ENCODE peak calls at places on chromosomes 7 and 10, in six cellular contexts. M, Z, S, J, L and A are unnamed samples.

GRCh38 chr7:131546583-131547111 is 9.8 kb downstream of the PODXL start:
- DNase-seq in M (no peak), Z (peak; percentile 52), S (no peak), J (peak; percentile 32), L (peak; percentile 69), A (no peak)

GRCh38 chr7:135147899-135148721 is at the start of gene TMEM140:
- DNase-seq in M (peak; percentile 77), Z (no peak), S (no peak), J (peak; percentile 62), L (no peak), A (no peak)

GRCh38 chr7:101819913-101820522 is 2.6 kb downstream of the CUX1 start:
- DNase-seq in M (peak; percentile 30), Z (no peak), S (no peak), J (no peak), L (no peak), A (no peak)

GRCh38 chr10:62433181-62433692 is 59.1 kb downstream of the ZNF365 start:
- DNase-seq in M (peak; percentile 96), Z (no peak), S (peak; percentile 63), J (no peak), L (peak; percentile 85), A (no peak)

GRCh38 chr10:66326876-66327275 is 599.0 kb upstream of the LRRTM3 start:
- DNase-seq in M (no peak), Z (peak; percentile 58), S (no peak), J (no peak), L (no peak), A (no peak)

GRCh38 chr10:32795598-32796183 is 162.3 kb downstream of the ITGB1 start:
- DNase-seq in M (peak; percentile 44), Z (peak; percentile 44), S (no peak), J (no peak), L (peak; percentile 19), A (no peak)

GRCh38 chr7:47777531-47778152 is 170.6 kb downstream of the PKD1L1 start:
- DNase-seq in M (no peak), Z (no peak), S (no peak), J (no peak), L (no peak), A (no peak)

GRCh38 chr10:122492955-122493597 is 31.7 kb downstream of the HTRA1 start:
- DNase-seq in M (peak; percentile 85), Z (no peak), S (no peak), J (no peak), L (no peak), A (no peak)

GRCh38 chr10:72784551-72785421 is 92.8 kb downstream of the MCU start:
- DNase-seq in M (peak; percentile 95), Z (peak; percentile 57), S (peak; percentile 40), J (no peak), L (no peak), A (peak; percentile 47)

GRCh38 chr10:63281967-63282366 is 148.8 kb downstream of the NRBF2 start:
- DNase-seq in M (peak; percentile 82), Z (no peak), S (no peak), J (no peak), L (no peak), A (no peak)

GRCh38 chr10:49310460-49310859 is 11.5 kb downstream of the C10orf71 start:
- DNase-seq in M (no peak), Z (no peak), S (no peak), J (peak; percentile 31), L (no peak), A (no peak)

GRCh38 chr7:381211-382117 is 91.5 kb downstream of the FOXL3 start:
- DNase-seq in M (no peak), Z (no peak), S (no peak), J (peak; percentile 15), L (no peak), A (no peak)

GRCh38 chr10:11757452-11757819 is 15.3 kb downstream of the ECHDC3 start:
- DNase-seq in M (peak; percentile 95), Z (peak; percentile 91), S (peak; percentile 58), J (no peak), L (no peak), A (no peak)

GRCh38 chr7:1368682-1369571 is 90.3 kb downstream of the MICALL2 start:
- DNase-seq in M (peak; percentile 21), Z (peak; percentile 79), S (no peak), J (no peak), L (peak; percentile 90), A (peak; percentile 70)

GRCh38 chr7:5766321-5766761 is 15.1 kb downstream of the RNF216 start:
- DNase-seq in M (peak; percentile 62), Z (no peak), S (no peak), J (no peak), L (no peak), A (no peak)

GRCh38 chr7:130346941-130347340 is 2.3 kb downstream of the CPA5 start:
- DNase-seq in M (no peak), Z (no peak), S (no peak), J (no peak), L (no peak), A (no peak)

GRCh38 chr10:101843032-101843991 is at the start of gene KCNIP2:
- DNase-seq in M (no peak), Z (peak; percentile 58), S (no peak), J (peak; percentile 39), L (peak; percentile 73), A (peak; percentile 46)

GRCh38 chr10:86443069-86443468 is 76.5 kb upstream of the GRID1 start:
- DNase-seq in M (peak; percentile 35), Z (no peak), S (no peak), J (no peak), L (no peak), A (no peak)

GRCh38 chr7:10913457-10913856 is 60.2 kb upstream of the PHF14 start:
- DNase-seq in M (no peak), Z (no peak), S (no peak), J (no peak), L (peak; percentile 38), A (no peak)

GRCh38 chr10:44809652-44810051 is 101.5 kb upstream of the TMEM72 start:
- DNase-seq in M (peak; percentile 69), Z (no peak), S (no peak), J (no peak), L (peak; percentile 12), A (no peak)
- TF ChIP-seq CTCF in M (no peak), Z (peak; percentile 63), S (no peak), J (no peak), L (peak; percentile 11), A (no peak)

DNA sequence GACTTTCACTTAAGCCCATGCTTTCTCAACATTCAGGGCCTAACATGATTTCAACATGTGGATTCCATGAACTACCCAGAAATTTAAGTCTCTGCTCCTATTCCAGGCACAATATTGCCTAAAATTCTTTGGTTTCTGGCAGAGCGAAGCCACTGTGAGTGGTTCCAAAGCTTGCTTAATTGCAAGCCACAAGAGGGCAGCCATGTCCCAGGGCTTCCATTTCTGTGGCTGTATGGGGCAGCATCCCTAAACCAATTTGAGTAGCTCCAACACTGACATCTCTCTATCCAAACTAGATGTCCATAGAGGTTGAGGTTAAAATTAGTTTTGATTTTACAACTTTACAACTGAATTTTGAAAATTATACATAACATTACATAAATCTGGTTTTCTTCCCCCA is 56.3 kb upstream of the MDFIC start:
- DNase-seq in M (peak; percentile 86), Z (peak; percentile 52), S (peak; percentile 39), J (peak; percentile 16), L (peak; percentile 47), A (no peak)
- TF ChIP-seq CTCF in M (peak; percentile 68), Z (peak; percentile 91), S (peak; percentile 80), J (peak; percentile 30), L (peak; percentile 68), A (no peak)

GRCh38 chr7:4737300-4737699 is 38.1 kb upstream of the AP5Z1 start:
- DNase-seq in M (no peak), Z (no peak), S (no peak), J (no peak), L (no peak), A (no peak)

GRCh38 chr7:4742051-4742573 is 33.3 kb upstream of the AP5Z1 start:
- DNase-seq in M (no peak), Z (no peak), S (no peak), J (no peak), L (no peak), A (no peak)

GRCh38 chr7:4738711-4739527 is 36.5 kb upstream of the AP5Z1 start:
- DNase-seq in M (peak; percentile 88), Z (peak; percentile 54), S (peak; percentile 56), J (no peak), L (peak; percentile 96), A (no peak)

GRCh38 chr7:4740796-4741195 is 34.6 kb upstream of the AP5Z1 start:
- DNase-seq in M (no peak), Z (no peak), S (no peak), J (no peak), L (no peak), A (no peak)

DNA sequence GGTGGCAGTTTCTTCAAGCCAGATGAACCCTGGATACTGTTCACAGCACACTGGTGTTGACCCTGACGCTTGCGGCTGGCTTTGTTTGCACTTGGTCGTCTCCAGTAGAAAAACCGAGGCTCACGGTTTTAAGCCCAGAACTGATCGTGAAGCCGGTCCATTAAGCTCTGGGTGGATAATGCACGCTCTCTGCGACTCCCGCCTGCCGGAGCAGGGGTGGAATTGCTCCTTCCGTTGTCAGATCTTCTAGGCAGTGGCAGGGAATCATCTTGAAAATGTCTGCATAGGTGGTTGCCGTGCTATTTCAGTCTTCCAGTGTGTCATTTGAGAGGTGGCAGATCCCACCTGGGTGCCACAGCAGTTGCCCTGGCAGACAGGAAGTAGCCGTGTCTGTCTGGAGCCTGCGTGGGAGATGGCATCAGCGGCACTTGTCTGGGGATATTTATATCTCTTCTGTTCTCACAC is 35.9 kb upstream of the AP5Z1 start:
- DNase-seq in M (no peak), Z (no peak), S (peak; percentile 69), J (no peak), L (peak; percentile 59), A (no peak)
- TF ChIP-seq CTCF in M (no peak), Z (peak; percentile 68), S (peak; percentile 55), J (no peak), L (no peak), A (no peak)

GRCh38 chr7:36297364-36298009 is 92.2 kb upstream of the ANLN start:
- DNase-seq in M (no peak), Z (no peak), S (no peak), J (no peak), L (no peak), A (no peak)
- TF ChIP-seq CTCF in M (no peak), Z (no peak), S (no peak), J (no peak), L (no peak), A (no peak)

GRCh38 chr10:34732926-34733325 is 82.2 kb downstream of the PARD3 start:
- DNase-seq in M (peak; percentile 54), Z (no peak), S (no peak), J (no peak), L (peak; percentile 40), A (no peak)
- TF ChIP-seq CTCF in M (no peak), Z (peak; percentile 25), S (no peak), J (no peak), L (peak; percentile 35), A (no peak)